ENCODE peak calls at places on chromosomes 11 and 22, in eight cellular contexts. V is PC-9; B is amniotic stem cell; J is GF-D8; E is activated T-helper 1 cell treated with anti-CD3 and anti-CD28 coated beads, Interleukin-12 subunit alpha, Interleukin-12 subunit beta, Interleukin-2, Interleukin-4 antibody, amounts not matched to agents 30 ng/mL and 10 ng/mL and 1 ng/mL, durations not matched to agents 14 hours and 24 hours and 36 hours; F is HCT116; Q is iris pigment epithelial cell; Z is activated effector memory CD4-positive, alpha-beta T cell treated with Interleukin-2 at 50 U/mL for 16 hours. W is an unnamed sample.
A peak's percentile ranks its signal among the peaks of the same experiment; 100 is the strongest.

GRCh38 chr11:95577716-95578460 is 211.7 kb downstream of the FAM76B start:
- DNase-seq in B (peak; percentile 75), Q (peak; percentile 75), J (no peak), V (no peak), Z (no peak), E (no peak), F (no peak), W (no peak)

GRCh38 chr11:7571640-7572000 is 57.8 kb downstream of the PPFIBP2 start:
- DNase-seq in F (peak; percentile 51), V (peak; percentile 74), Q (peak; percentile 72), Z (no peak), E (no peak), B (peak; percentile 29), J (no peak), W (no peak)

GRCh38 chr22:31626427-31627150 is 35.4 kb downstream of the PISD start:
- DNase-seq in E (no peak), Q (peak; percentile 48), B (no peak), Z (no peak), V (no peak), F (no peak), J (no peak), W (no peak)

GRCh38 chr11:76783294-76783900 is at the start of gene TSKU:
- DNase-seq in Q (no peak), Z (no peak), J (no peak), E (no peak), B (no peak), V (no peak), F (no peak), W (no peak)

GRCh38 chr11:1126491-1126926 is 31.2 kb upstream of the MUC5AC start:
- DNase-seq in B (no peak), E (no peak), Q (no peak), J (no peak), F (no peak), Z (no peak), V (no peak), W (no peak)

GRCh38 chr11:101870510-101870909 is 44.3 kb upstream of the CEP126 start:
- DNase-seq in F (peak; percentile 41), E (no peak), B (peak; percentile 41), V (no peak), J (no peak), Q (peak; percentile 78), Z (no peak), W (no peak)

GRCh38 chr11:67651976-67652895 is 1.7 kb upstream of the ACY3 start:
- DNase-seq in Z (no peak), B (no peak), F (no peak), J (no peak), E (no peak), Q (no peak), V (no peak), W (no peak)

GRCh38 chr11:1746516-1746931 is 3.9 kb downstream of the IFITM10 start:
- DNase-seq in B (no peak), J (no peak), E (no peak), Z (no peak), V (no peak), Q (no peak), F (no peak), W (no peak)

GRCh38 chr11:1356478-1356960 is 33.2 kb upstream of the BRSK2 start:
- DNase-seq in Q (no peak), V (no peak), E (no peak), J (no peak), F (no peak), B (no peak), Z (no peak), W (no peak)

GRCh38 chr11:116513894-116514293 is 258.9 kb downstream of the BUD13 start:
- DNase-seq in B (no peak), E (no peak), Z (no peak), J (peak; percentile 37), F (peak; percentile 46), Q (peak; percentile 25), V (peak; percentile 3), W (no peak)

GRCh38 chr11:85736121-85736520 is 50.1 kb upstream of the CCDC89 start:
- DNase-seq in F (no peak), Z (no peak), J (no peak), V (no peak), Q (no peak), E (no peak), B (no peak), W (no peak)

GRCh38 chr11:122755409-122755808 is 82.9 kb upstream of the CRTAM start:
- DNase-seq in E (no peak), Z (no peak), V (no peak), Q (no peak), B (no peak), F (no peak), J (peak; percentile 93), W (no peak)

GRCh38 chr11:131612576-131612975 is 242.2 kb downstream of the NTM start:
- DNase-seq in E (no peak), B (no peak), V (no peak), Q (no peak), F (no peak), Z (no peak), J (no peak), W (no peak)

GRCh38 chr22:30602049-30602448 is 4.9 kb upstream of the TCN2 start:
- DNase-seq in V (no peak), F (peak; percentile 53), Q (peak; percentile 53), B (no peak), E (peak; percentile 5), Z (no peak), J (no peak), W (no peak)

GRCh38 chr11:108793611-108794010 is 128.7 kb downstream of the DDX10 start:
- DNase-seq in E (no peak), Z (no peak), F (no peak), V (no peak), J (no peak), Q (no peak), B (no peak), W (no peak)

GRCh38 chr11:128555606-128556005 is 31.8 kb downstream of the ETS1 start:
- DNase-seq in J (no peak), E (no peak), Q (peak; percentile 28), V (no peak), Z (no peak), B (no peak), F (peak; percentile 13), W (no peak)

GRCh38 chr11:126063510-126063858 is 818 bp upstream of the CDON start:
- DNase-seq in B (no peak), F (no peak), V (no peak), E (no peak), J (no peak), Z (no peak), Q (no peak), W (no peak)

GRCh38 chr22:24503137-24503850 is 8.2 kb downstream of the UPB1 start:
- DNase-seq in B (no peak), Z (peak; percentile 36), E (no peak), F (peak; percentile 34), V (peak; percentile 53), Q (peak; percentile 65), J (peak; percentile 80), W (no peak)

GRCh38 chr22:48627203-48627602 is 1200.5 kb downstream of the BRD1 start:
- DNase-seq in V (no peak), F (no peak), J (no peak), B (no peak), Z (no peak), E (no peak), Q (no peak), W (no peak)

GRCh38 chr22:23183107-23183698 is 2.9 kb downstream of the BCR start:
- DNase-seq in F (no peak), Z (no peak), J (peak; percentile 64), E (no peak), V (peak; percentile 71), Q (peak; percentile 74), B (no peak), W (no peak)

GRCh38 chr22:40441761-40442364 is 71.5 kb downstream of the SGSM3 start:
- DNase-seq in B (no peak), J (no peak), Q (no peak), E (no peak), Z (no peak), V (no peak), F (no peak), W (no peak)

GRCh38 chr22:49486225-49486624 is 341.4 kb downstream of the BRD1 start:
- DNase-seq in Q (no peak), F (no peak), B (no peak), E (no peak), V (no peak), Z (no peak), J (no peak), W (no peak)